ENCODE peak calls at places on chromosomes 5 and 9, in eight cellular contexts. X is fibroblast of pulmonary artery, O is GM06990, M is tibial artery, T is AG04450, S is lower leg skin, Q is fibroblast of villous mesenchyme, D is epithelial cell of proximal tubule. C is an unnamed sample.

GRCh38 chr9:111118256-111118950 is 80.1 kb upstream of the LPAR1 start:
- DNase-seq in D (no peak), O (no peak), Q (peak), S (no peak), M (no peak), T (peak), X (no peak), C (no peak)

GRCh38 chr9:98654247-98654646 is 54.5 kb downstream of the GABBR2 start:
- DNase-seq in M (no peak), T (no peak), O (no peak), S (no peak), D (no peak), X (peak), Q (no peak), C (no peak)

GRCh38 chr5:39420482-39421145 is 4.2 kb downstream of the DAB2 start:
- DNase-seq in O (no peak), T (no peak), S (peak), X (peak), M (peak), D (no peak), Q (peak), C (no peak)

GRCh38 chr9:727767-728166 is 113.7 kb upstream of the DMRT1 start:
- DNase-seq in O (no peak), Q (no peak), X (no peak), S (no peak), D (no peak), M (no peak), T (no peak), C (no peak)

GRCh38 chr5:10591946-10592345 is 28.1 kb downstream of the ANKRD33B start:
- DNase-seq in O (no peak), M (no peak), D (no peak), X (no peak), Q (peak), T (no peak), S (no peak), C (no peak)

GRCh38 chr9:33285502-33285901 is 4.8 kb upstream of the NFX1 start:
- DNase-seq in Q (no peak), D (no peak), T (no peak), O (no peak), X (no peak), M (no peak), S (no peak), C (no peak)

GRCh38 chr9:95074632-95075269 is 242.8 kb downstream of the FANCC start:
- DNase-seq in O (no peak), Q (no peak), X (no peak), D (no peak), M (no peak), S (no peak), T (no peak), C (no peak)

GRCh38 chr9:111427186-111427585 is 57.0 kb downstream of the ECPAS start:
- DNase-seq in M (no peak), T (no peak), X (peak), Q (peak), S (no peak), O (no peak), D (no peak), C (peak)

GRCh38 chr5:154159343-154159742 is 31.2 kb upstream of the GALNT10 start:
- DNase-seq in M (no peak), D (no peak), X (no peak), T (no peak), O (no peak), S (no peak), Q (no peak), C (no peak)

GRCh38 chr9:17536027-17536426 is 42.8 kb upstream of the SH3GL2 start:
- DNase-seq in M (no peak), O (no peak), X (no peak), Q (no peak), T (no peak), S (no peak), D (no peak), C (no peak)
- H3K4me3 ChIP-seq in M (no peak), O (no peak), X (no peak), Q (no peak), T (no peak), S (no peak), D (no peak), C (no peak)

GRCh38 chr9:105686936-105687335 is 7.4 kb upstream of the TMEM38B start:
- DNase-seq in D (no peak), X (no peak), S (no peak), M (no peak), O (no peak), Q (no peak), T (no peak), C (no peak)

GRCh38 chr9:105694320-105694847 is at the start of gene TMEM38B:
- DNase-seq in S (peak), M (peak), T (no peak), Q (peak), D (no peak), X (peak), O (peak), C (peak)

GRCh38 chr9:105694848-105695581 is 674 bp downstream of the TMEM38B start:
- DNase-seq in T (no peak), O (peak), D (no peak), Q (peak), X (peak), S (peak), M (peak), C (peak)

GRCh38 chr9:105693435-105694275 is 686 bp upstream of the TMEM38B start:
- DNase-seq in S (no peak), M (no peak), Q (no peak), D (no peak), X (no peak), T (no peak), O (no peak), C (peak)

GRCh38 chr9:105690742-105691141 is 3.6 kb upstream of the TMEM38B start:
- DNase-seq in M (no peak), S (no peak), X (peak), Q (peak), D (no peak), O (no peak), T (no peak), C (no peak)
- TF ChIP-seq CTCF in M (peak), S (no peak), X (peak), Q (peak), D (peak), O (peak), T (peak), C (peak)

GRCh38 chr9:38686923-38687322 is 33.0 kb downstream of the FAM240B start:
- DNase-seq in S (no peak), D (no peak), Q (no peak), O (no peak), X (no peak), M (no peak), T (no peak), C (no peak)
- H3K4me3 ChIP-seq in S (no peak), D (peak), Q (no peak), O (no peak), X (no peak), M (peak), T (no peak), C (no peak)

GRCh38 chr5:171310334-171310815 is 1.3 kb downstream of the TLX3 start:
- DNase-seq in Q (no peak), M (no peak), T (no peak), X (no peak), D (no peak), O (no peak), S (no peak), C (no peak)
- TF ChIP-seq CTCF in Q (no peak), M (no peak), T (no peak), X (no peak), D (no peak), O (no peak), S (no peak), C (no peak)

GRCh38 chr5:123091258-123091987 is 2.4 kb downstream of the PRDM6 start:
- DNase-seq in D (no peak), X (no peak), O (no peak), M (no peak), S (no peak), Q (peak), T (no peak), C (no peak)
- H3K4me3 ChIP-seq in D (no peak), X (no peak), O (no peak), M (peak), S (no peak), Q (peak), T (peak), C (no peak)

DNA sequence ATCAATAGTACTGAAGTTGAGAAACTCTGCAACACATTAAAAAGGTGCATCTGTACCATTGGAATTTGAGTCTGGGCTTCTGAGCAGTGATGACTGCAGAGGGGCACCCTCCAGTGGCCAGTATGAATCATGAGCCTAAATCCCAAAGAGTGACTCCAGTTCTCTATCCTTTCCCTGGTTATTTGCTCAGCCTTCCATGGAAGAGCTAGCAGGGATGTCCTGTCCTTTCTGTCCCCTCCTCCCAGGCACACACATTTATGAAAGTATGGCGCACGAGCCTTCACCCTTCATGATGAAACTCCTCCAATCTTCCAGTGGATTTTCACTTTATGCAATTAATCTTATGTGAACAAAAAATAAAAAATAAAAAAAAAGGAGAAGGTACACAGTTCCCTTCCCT is 81.0 kb downstream of the ESM1 start:
- DNase-seq in D (no peak), O (no peak), M (no peak), T (peak), S (no peak), Q (peak), X (peak), C (no peak)
- TF ChIP-seq CTCF in D (peak), O (peak), M (no peak), T (peak), S (no peak), Q (peak), X (peak), C (no peak)

GRCh38 chr5:150642991-150643710 is 2.7 kb downstream of the SYNPO start:
- DNase-seq in D (no peak), Q (no peak), T (no peak), S (no peak), O (no peak), X (no peak), M (no peak), C (no peak)

GRCh38 chr5:150641006-150641570 is 628 bp downstream of the SYNPO start:
- DNase-seq in M (peak), T (no peak), Q (peak), X (peak), O (no peak), D (no peak), S (no peak), C (no peak)

GRCh38 chr5:150640311-150641005 is at the start of gene SYNPO:
- DNase-seq in X (peak), Q (peak), D (peak), S (peak), T (peak), M (peak), O (no peak), C (no peak)

GRCh38 chr5:150642567-150642927 is 2.1 kb downstream of the SYNPO start:
- DNase-seq in T (peak), Q (peak), O (no peak), M (peak), X (peak), D (peak), S (peak), C (no peak)

DNA sequence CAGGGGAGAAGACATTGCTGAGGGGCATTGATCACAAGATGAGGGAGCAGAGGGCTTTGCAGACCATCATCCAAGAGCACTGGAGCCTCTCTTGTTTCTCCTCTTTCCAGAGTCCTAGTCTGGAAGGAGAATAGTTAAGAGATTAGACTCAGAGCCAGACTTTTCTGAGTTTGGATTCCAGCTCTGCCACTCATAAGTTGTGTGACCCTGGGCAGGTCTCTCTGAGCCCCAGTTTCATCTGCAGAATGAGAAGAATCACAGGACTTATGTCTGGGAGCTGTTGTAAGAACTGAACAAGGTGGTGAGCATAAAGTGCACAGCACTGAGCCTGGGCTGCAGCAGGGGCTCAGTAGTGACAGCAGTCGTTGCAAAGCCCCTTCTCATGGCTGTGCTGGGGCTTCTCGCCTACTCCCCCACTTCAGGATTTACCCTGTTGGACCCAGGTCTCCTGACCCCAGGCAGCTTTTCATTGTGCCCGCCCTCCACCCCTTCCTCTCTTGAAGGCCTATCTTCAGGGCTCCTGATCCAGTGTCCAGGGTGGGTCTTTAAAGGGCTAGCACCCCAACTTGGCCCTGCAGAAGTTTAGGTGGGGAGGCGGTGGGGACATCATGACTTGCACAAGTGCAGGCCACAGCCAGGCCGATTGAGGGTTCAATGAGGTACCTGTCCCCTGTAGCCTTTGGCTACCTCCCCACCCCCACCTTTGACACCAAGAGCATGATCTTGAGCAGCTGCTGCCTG is 1.5 kb downstream of the SYNPO start:
- DNase-seq in D (no peak), X (no peak), Q (no peak), T (no peak), O (no peak), M (no peak), S (no peak), C (no peak)
- H3K4me3 ChIP-seq in D (no peak), X (peak), Q (peak), T (peak), O (no peak), M (peak), S (no peak), C (no peak)

GRCh38 chr5:173188280-173188679 is 43.9 kb downstream of the BNIP1 start:
- DNase-seq in S (no peak), D (no peak), X (no peak), Q (no peak), M (no peak), T (no peak), O (no peak), C (no peak)

GRCh38 chr5:173191015-173191414 is 44.0 kb downstream of the NKX2-5 start:
- DNase-seq in D (no peak), X (no peak), M (no peak), O (no peak), S (no peak), T (no peak), Q (no peak), C (no peak)

GRCh38 chr5:173191561-173191960 is 43.4 kb downstream of the NKX2-5 start:
- DNase-seq in M (no peak), D (no peak), T (no peak), S (no peak), X (no peak), O (no peak), Q (no peak), C (no peak)

GRCh38 chr5:173187054-173187743 is 42.9 kb downstream of the BNIP1 start:
- DNase-seq in S (no peak), Q (no peak), O (peak), D (no peak), T (no peak), M (no peak), X (no peak), C (peak)
- TF ChIP-seq CTCF in S (no peak), Q (no peak), O (peak), D (no peak), T (no peak), M (no peak), X (no peak), C (peak)

DNA sequence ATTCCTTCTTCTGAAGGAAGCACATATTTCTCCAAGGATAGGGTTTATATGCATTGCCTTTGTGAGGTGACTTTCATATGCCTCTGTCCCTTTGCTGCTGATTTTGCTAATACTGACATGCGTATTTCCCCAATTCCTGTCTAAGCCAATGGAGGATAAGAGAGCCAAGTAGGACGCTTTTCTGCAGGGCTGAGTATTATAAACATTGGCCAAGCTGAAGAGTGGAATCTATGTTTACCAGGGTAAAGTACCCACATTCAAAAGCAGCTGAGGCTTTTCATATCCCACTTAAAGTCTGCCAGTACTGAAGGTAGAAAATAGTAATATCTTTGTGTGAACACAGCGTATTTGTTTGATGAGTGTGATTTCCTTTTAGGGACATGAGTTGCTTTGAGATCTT is 128.8 kb upstream of the GPR151 start:
- DNase-seq in Q (no peak), M (no peak), D (no peak), X (no peak), O (no peak), T (no peak), S (no peak), C (no peak)
- H3K4me3 ChIP-seq in Q (no peak), M (no peak), D (no peak), X (no peak), O (no peak), T (no peak), S (no peak), C (no peak)